ENCODE peak calls at places on chromosomes 12 and 14, in five cellular contexts. T is caudate nucleus; L is NCI-H1417 treated with DMSO at 0.1 percent for 48 hours; E is stimulated activated CD4-positive, alpha-beta T cell treated with anti-CD3 and anti-CD28 coated beads, Interleukin-12 subunit alpha, Interleukin-12 subunit beta, amount 100 ng/mL, for 4 hours; Z is HEK293T. S is an unnamed sample.

GRCh38 chr12:76201758-76202157 is 117.3 kb upstream of the NAP1L1 start:
- DNase-seq in T (no peak), L (no peak), Z (no peak), E (no peak), S (no peak)

GRCh38 chr14:93954900-93955891 is 21.2 kb downstream of the ASB2 start:
- DNase-seq in Z (no peak), E (no peak), L (no peak), T (no peak), S (no peak)

GRCh38 chr12:45302621-45303020 is 86.7 kb downstream of the ANO6 start:
- DNase-seq in E (no peak), L (no peak), T (no peak), Z (no peak), S (no peak)

GRCh38 chr14:75806247-75806876 is 145.3 kb downstream of the TTLL5 start:
- DNase-seq in L (no peak), T (no peak), Z (no peak), E (no peak), S (no peak)

GRCh38 chr12:24839268-24839791 is 109.6 kb downstream of the BCAT1 start:
- DNase-seq in T (no peak), E (peak; percentile 55), Z (no peak), L (no peak), S (no peak)

GRCh38 chr14:99412122-99413061 is 68.3 kb downstream of the SETD3 start:
- DNase-seq in L (no peak), T (no peak), Z (no peak), E (no peak), S (no peak)

GRCh38 chr14:103690332-103690731 is 24.9 kb downstream of the XRCC3 start:
- DNase-seq in T (no peak), E (no peak), L (no peak), Z (no peak), S (no peak)

GRCh38 chr14:94345344-94346072 is 22.4 kb upstream of the SERPINA6 start:
- DNase-seq in L (no peak), E (no peak), Z (no peak), T (no peak), S (no peak)

GRCh38 chr14:57578427-57579220 is 85.0 kb upstream of the CCDC198 start:
- DNase-seq in L (peak; percentile 70), T (no peak), E (no peak), Z (no peak), S (no peak)

GRCh38 chr12:77236066-77236465 is 170.7 kb upstream of the E2F7 start:
- DNase-seq in Z (no peak), T (no peak), E (no peak), L (no peak), S (no peak)

GRCh38 chr14:101780887-101781239 is 19.4 kb downstream of the PPP2R5C start:
- DNase-seq in L (no peak), E (peak; percentile 12), Z (no peak), T (no peak), S (no peak)

GRCh38 chr12:18690653-18691052 is 47.2 kb downstream of the PLCZ1 start:
- DNase-seq in T (no peak), L (no peak), E (no peak), Z (no peak), S (no peak)

GRCh38 chr14:104889374-104889755 is 24.3 kb downstream of the CEP170B start:
- DNase-seq in E (no peak), T (no peak), L (no peak), Z (no peak), S (no peak)

GRCh38 chr14:75294649-75295033 is 16.0 kb downstream of the FOS start:
- DNase-seq in E (no peak), L (no peak), Z (no peak), T (no peak), S (no peak)

GRCh38 chr12:27705263-27705662 is 5.4 kb upstream of the MRPS35 start:
- DNase-seq in Z (no peak), L (no peak), E (no peak), T (no peak), S (no peak)

GRCh38 chr12:3304436-3305135 is 186.4 kb upstream of the PRMT8 start:
- DNase-seq in E (no peak), Z (no peak), L (peak; percentile 78), T (peak; percentile 41), S (peak; percentile 40)

GRCh38 chr14:32342151-32342853 is 13.2 kb downstream of the AKAP6 start:
- DNase-seq in T (no peak), Z (no peak), L (no peak), E (no peak), S (no peak)

GRCh38 chr12:105555556-105555973 is 225.1 kb downstream of the C12orf75 start:
- DNase-seq in L (no peak), Z (no peak), T (no peak), E (no peak), S (no peak)

GRCh38 chr12:85277900-85278597 is 2.0 kb upstream of the ALX1 start:
- DNase-seq in E (no peak), T (no peak), L (no peak), Z (no peak), S (no peak)

GRCh38 chr12:15728118-15728598 is 61.0 kb downstream of the EPS8 start:
- DNase-seq in E (no peak), Z (peak; percentile 10), L (no peak), T (no peak), S (no peak)

GRCh38 chr14:76040704-76041103 is 55.1 kb downstream of the IFT43 start:
- DNase-seq in E (no peak), L (no peak), T (no peak), Z (no peak), S (no peak)

GRCh38 chr14:43525647-43526046 is 981.4 kb downstream of the FSCB start:
- DNase-seq in L (no peak), T (no peak), E (no peak), Z (no peak), S (no peak)

GRCh38 chr14:76113691-76114090 is 38.0 kb upstream of the GPATCH2L start:
- DNase-seq in L (no peak), E (no peak), Z (no peak), T (no peak), S (no peak)

GRCh38 chr12:116508145-116509121 is 50.7 kb upstream of the MAP1LC3B2 start:
- DNase-seq in L (no peak), Z (no peak), T (no peak), E (peak; percentile 43), S (no peak)